ENCODE peak calls at places on chromosomes 5 and 9, in five cellular contexts. One of them, this sample, is unnamed.

GRCh38 chr9:74847478-74848149 is 40.1 kb downstream of the TRPM6 start:
- DNase-seq in transverse colon: no peak
- DNase-seq in uterus: no peak
- DNase-seq in neural crest cell: no peak
- DNase-seq in MCF 10A: no peak
- DNase-seq in this sample: no peak

GRCh38 chr9:794386-794785 is 47.1 kb upstream of the DMRT1 start:
- DNase-seq in neural crest cell: no peak
- DNase-seq in MCF 10A: peak; percentile 20
- DNase-seq in uterus: no peak
- DNase-seq in transverse colon: no peak
- DNase-seq in this sample: no peak

GRCh38 chr9:132074736-132075135 is 4.9 kb downstream of the MED27 start:
- DNase-seq in neural crest cell: no peak
- DNase-seq in transverse colon: no peak
- DNase-seq in uterus: no peak
- DNase-seq in MCF 10A: no peak
- DNase-seq in this sample: no peak

GRCh38 chr5:168317096-168317520 is 25.7 kb downstream of the WWC1 start:
- DNase-seq in transverse colon: no peak
- DNase-seq in uterus: no peak
- DNase-seq in neural crest cell: no peak
- DNase-seq in MCF 10A: no peak
- DNase-seq in this sample: no peak

GRCh38 chr9:120925535-120926396 is 830 bp downstream of the TRAF1 start:
- DNase-seq in transverse colon: no peak
- DNase-seq in neural crest cell: no peak
- DNase-seq in uterus: no peak
- DNase-seq in MCF 10A: peak; percentile 44
- DNase-seq in this sample: no peak

GRCh38 chr5:15585128-15585527 is 85.1 kb downstream of the FBXL7 start:
- DNase-seq in MCF 10A: no peak
- DNase-seq in neural crest cell: no peak
- DNase-seq in uterus: no peak
- DNase-seq in transverse colon: no peak
- DNase-seq in this sample: no peak

GRCh38 chr5:1552469-1553255 is 28.9 kb upstream of the LPCAT1 start:
- DNase-seq in uterus: no peak
- DNase-seq in transverse colon: peak; percentile 10
- DNase-seq in MCF 10A: no peak
- DNase-seq in neural crest cell: peak; percentile 54
- DNase-seq in this sample: no peak

GRCh38 chr5:102411-103043 is 10.6 kb downstream of the PLEKHG4B start:
- DNase-seq in uterus: no peak
- DNase-seq in neural crest cell: no peak
- DNase-seq in transverse colon: no peak
- DNase-seq in MCF 10A: no peak
- DNase-seq in this sample: no peak

GRCh38 chr9:114409103-114409780 is 21.5 kb upstream of the AKNA start:
- DNase-seq in transverse colon: no peak
- DNase-seq in neural crest cell: no peak
- DNase-seq in MCF 10A: peak; percentile 24
- DNase-seq in uterus: no peak
- DNase-seq in this sample: no peak

GRCh38 chr5:154559398-154560276 is 81.6 kb upstream of the HAND1 start:
- DNase-seq in MCF 10A: no peak
- DNase-seq in uterus: no peak
- DNase-seq in transverse colon: no peak
- DNase-seq in neural crest cell: no peak
- DNase-seq in this sample: no peak

GRCh38 chr5:40873481-40873880 is 32.3 kb downstream of the CARD6 start:
- DNase-seq in neural crest cell: no peak
- DNase-seq in transverse colon: no peak
- DNase-seq in MCF 10A: no peak
- DNase-seq in uterus: no peak
- DNase-seq in this sample: no peak

GRCh38 chr5:5295361-5295760 is 127.1 kb upstream of the ICE1 start:
- DNase-seq in neural crest cell: no peak
- DNase-seq in MCF 10A: no peak
- DNase-seq in uterus: no peak
- DNase-seq in transverse colon: no peak
- DNase-seq in this sample: no peak

GRCh38 chr5:36934740-36935356 is 58.3 kb downstream of the NIPBL start:
- DNase-seq in neural crest cell: no peak
- DNase-seq in MCF 10A: no peak
- DNase-seq in transverse colon: no peak
- DNase-seq in uterus: no peak
- DNase-seq in this sample: no peak

GRCh38 chr9:77981332-77981731 is 50.3 kb downstream of the GNAQ start:
- DNase-seq in MCF 10A: peak; percentile 82
- DNase-seq in transverse colon: peak; percentile 81
- DNase-seq in neural crest cell: no peak
- DNase-seq in uterus: no peak
- DNase-seq in this sample: no peak

GRCh38 chr5:54902817-54903473 is 82.4 kb downstream of the ESM1 start:
- DNase-seq in uterus: no peak
- DNase-seq in MCF 10A: no peak
- DNase-seq in neural crest cell: no peak
- DNase-seq in transverse colon: peak; percentile 28
- DNase-seq in this sample: no peak

GRCh38 chr5:40410939-40411635 is 268.6 kb upstream of the PTGER4 start:
- DNase-seq in transverse colon: no peak
- DNase-seq in uterus: no peak
- DNase-seq in neural crest cell: no peak
- DNase-seq in MCF 10A: peak; percentile 90
- DNase-seq in this sample: no peak

GRCh38 chr9:93091453-93092081 is 4.5 kb upstream of the CARD19 start:
- DNase-seq in transverse colon: no peak
- DNase-seq in MCF 10A: peak; percentile 91
- DNase-seq in neural crest cell: no peak
- DNase-seq in uterus: peak; percentile 75
- DNase-seq in this sample: no peak

GRCh38 chr5:446864-447263 is 3.9 kb downstream of the EXOC3 start:
- DNase-seq in neural crest cell: no peak
- DNase-seq in transverse colon: peak; percentile 5
- DNase-seq in uterus: no peak
- DNase-seq in MCF 10A: peak; percentile 52
- DNase-seq in this sample: no peak

GRCh38 chr5:163252951-163253350 is 184.4 kb upstream of the CCNG1 start:
- DNase-seq in transverse colon: no peak
- DNase-seq in MCF 10A: no peak
- DNase-seq in uterus: no peak
- DNase-seq in neural crest cell: no peak
- DNase-seq in this sample: no peak

GRCh38 chr9:98039474-98040072 is 17.0 kb upstream of the NANS start:
- DNase-seq in neural crest cell: no peak
- DNase-seq in uterus: no peak
- DNase-seq in transverse colon: no peak
- DNase-seq in MCF 10A: no peak
- DNase-seq in this sample: no peak

GRCh38 chr9:100785946-100786345 is 208.1 kb downstream of the CAVIN4 start:
- DNase-seq in uterus: no peak
- DNase-seq in MCF 10A: no peak
- DNase-seq in transverse colon: no peak
- DNase-seq in neural crest cell: no peak
- DNase-seq in this sample: no peak

GRCh38 chr5:115686692-115687054 is 60.8 kb upstream of the TMED7 start:
- DNase-seq in transverse colon: no peak
- DNase-seq in neural crest cell: no peak
- DNase-seq in uterus: no peak
- DNase-seq in MCF 10A: peak; percentile 15
- DNase-seq in this sample: no peak

GRCh38 chr5:6135977-6136376 is 242.4 kb downstream of the MED10 start:
- DNase-seq in neural crest cell: no peak
- DNase-seq in transverse colon: no peak
- DNase-seq in MCF 10A: no peak
- DNase-seq in uterus: no peak
- DNase-seq in this sample: no peak

GRCh38 chr9:16267336-16268036 is 603.0 kb downstream of the BNC2 start:
- DNase-seq in neural crest cell: no peak
- DNase-seq in transverse colon: no peak
- DNase-seq in MCF 10A: no peak
- DNase-seq in uterus: no peak
- DNase-seq in this sample: no peak

GRCh38 chr5:11905209-11905608 is 963 bp upstream of the CTNND2 start:
- DNase-seq in transverse colon: no peak
- DNase-seq in uterus: no peak
- DNase-seq in MCF 10A: no peak
- DNase-seq in neural crest cell: no peak
- DNase-seq in this sample: no peak

GRCh38 chr9:131278421-131279111 is 2.3 kb upstream of the FAM78A start:
- DNase-seq in neural crest cell: no peak
- DNase-seq in uterus: no peak
- DNase-seq in transverse colon: no peak
- DNase-seq in MCF 10A: no peak
- DNase-seq in this sample: no peak

GRCh38 chr5:163894645-163895044 is 389.2 kb downstream of the MAT2B start:
- DNase-seq in uterus: no peak
- DNase-seq in neural crest cell: no peak
- DNase-seq in MCF 10A: peak; percentile 83
- DNase-seq in transverse colon: no peak
- DNase-seq in this sample: no peak

GRCh38 chr5:102668220-102668930 is 86.7 kb upstream of the PAM start:
- DNase-seq in MCF 10A: no peak
- DNase-seq in neural crest cell: no peak
- DNase-seq in transverse colon: no peak
- DNase-seq in uterus: no peak
- DNase-seq in this sample: no peak

GRCh38 chr9:127918201-127919107 is 1.6 kb upstream of the ST6GALNAC4 start:
- DNase-seq in MCF 10A: peak; percentile 82
- DNase-seq in neural crest cell: no peak
- DNase-seq in transverse colon: peak; percentile 28
- DNase-seq in uterus: no peak
- DNase-seq in this sample: no peak
- TF ChIP-seq CTCF in MCF 10A: no peak
- TF ChIP-seq CTCF in neural crest cell: no peak
- TF ChIP-seq CTCF in transverse colon: no peak
- TF ChIP-seq CTCF in uterus: no peak
- TF ChIP-seq CTCF in this sample: no peak

DNA sequence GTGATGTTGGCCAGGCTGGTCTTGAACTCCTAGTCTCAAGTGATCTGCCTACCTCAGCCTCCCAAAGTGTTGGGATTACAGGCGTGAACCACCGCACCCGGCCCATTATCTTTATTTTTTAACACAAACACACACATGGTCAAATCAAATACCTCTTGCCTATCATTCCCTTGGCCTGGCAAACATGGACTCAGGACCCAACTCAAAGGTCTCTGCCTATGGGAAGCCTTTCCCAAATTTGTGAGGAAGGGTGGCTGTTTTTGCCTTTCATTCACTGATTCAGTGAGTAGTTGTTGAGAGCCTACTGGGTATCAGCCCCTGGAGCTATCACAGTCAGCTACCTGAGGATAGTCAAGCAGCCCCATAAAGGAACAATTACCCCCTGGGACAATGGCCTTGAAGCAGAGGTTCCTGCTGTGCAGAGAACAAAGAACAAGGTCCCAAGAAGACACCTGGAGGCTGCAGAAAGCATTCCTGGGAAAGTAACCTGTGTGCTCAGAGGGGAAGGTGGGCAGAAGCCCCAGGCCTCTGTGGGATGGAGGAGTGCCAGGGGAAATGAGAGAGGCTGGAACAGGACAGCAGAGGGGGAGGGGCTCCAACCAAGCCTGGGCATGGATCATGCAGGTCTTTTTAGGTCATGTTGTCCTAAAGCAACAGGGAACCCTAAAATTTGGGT is 126.4 kb downstream of the CRB2 start:
- DNase-seq in neural crest cell: no peak
- DNase-seq in transverse colon: no peak
- DNase-seq in MCF 10A: no peak
- DNase-seq in uterus: no peak
- DNase-seq in this sample: no peak
- TF ChIP-seq CTCF in neural crest cell: no peak
- TF ChIP-seq CTCF in transverse colon: no peak
- TF ChIP-seq CTCF in MCF 10A: no peak
- TF ChIP-seq CTCF in uterus: no peak
- TF ChIP-seq CTCF in this sample: no peak

GRCh38 chr5:77015938-77016569 is 14.2 kb upstream of the AGGF1 start:
- DNase-seq in MCF 10A: peak; percentile 49
- DNase-seq in uterus: no peak
- DNase-seq in transverse colon: no peak
- DNase-seq in neural crest cell: no peak
- DNase-seq in this sample: no peak
- TF ChIP-seq CTCF in MCF 10A: peak; percentile 40
- TF ChIP-seq CTCF in uterus: peak; percentile 23
- TF ChIP-seq CTCF in transverse colon: peak; percentile 24
- TF ChIP-seq CTCF in neural crest cell: peak; percentile 57
- TF ChIP-seq CTCF in this sample: no peak

GRCh38 chr5:78377718-78378105 is 17.3 kb downstream of the SCAMP1 start:
- DNase-seq in neural crest cell: no peak
- DNase-seq in MCF 10A: no peak
- DNase-seq in transverse colon: no peak
- DNase-seq in uterus: no peak
- DNase-seq in this sample: no peak

GRCh38 chr5:78376315-78376714 is 15.9 kb downstream of the SCAMP1 start:
- DNase-seq in uterus: no peak
- DNase-seq in neural crest cell: no peak
- DNase-seq in transverse colon: no peak
- DNase-seq in MCF 10A: no peak
- DNase-seq in this sample: no peak

GRCh38 chr5:78369680-78370079 is 9.3 kb downstream of the SCAMP1 start:
- DNase-seq in MCF 10A: no peak
- DNase-seq in uterus: no peak
- DNase-seq in transverse colon: no peak
- DNase-seq in neural crest cell: no peak
- DNase-seq in this sample: no peak

GRCh38 chr5:78377056-78377717 is 16.8 kb downstream of the SCAMP1 start:
- DNase-seq in transverse colon: no peak
- DNase-seq in MCF 10A: peak; percentile 71
- DNase-seq in uterus: no peak
- DNase-seq in neural crest cell: no peak
- DNase-seq in this sample: no peak

GRCh38 chr5:78373231-78373630 is 12.8 kb downstream of the SCAMP1 start:
- DNase-seq in MCF 10A: no peak
- DNase-seq in uterus: no peak
- DNase-seq in transverse colon: no peak
- DNase-seq in neural crest cell: no peak
- DNase-seq in this sample: no peak
- TF ChIP-seq CTCF in MCF 10A: no peak
- TF ChIP-seq CTCF in uterus: no peak
- TF ChIP-seq CTCF in transverse colon: no peak
- TF ChIP-seq CTCF in neural crest cell: no peak
- TF ChIP-seq CTCF in this sample: no peak

This sample was measured in omental fat pad.